ENCODE peak calls at places on chromosomes 3 and 15, in four cellular contexts. One of them, this sample, is unnamed.

GRCh38 chr3:32841341-32841740 is 23.5 kb downstream of the TRIM71 start:
- DNase-seq in body of pancreas: no peak
- DNase-seq in upper lobe of left lung: no peak
- DNase-seq in A549: no peak
- DNase-seq in this sample: no peak

GRCh38 chr3:39065197-39065596 is 13.4 kb downstream of the WDR48 start:
- DNase-seq in body of pancreas: no peak
- DNase-seq in upper lobe of left lung: no peak
- DNase-seq in A549: peak
- DNase-seq in this sample: no peak

GRCh38 chr15:78065284-78065872 is 12.1 kb downstream of the TBC1D2B start:
- DNase-seq in body of pancreas: no peak
- DNase-seq in upper lobe of left lung: no peak
- DNase-seq in A549: no peak
- DNase-seq in this sample: peak

GRCh38 chr3:122646146-122646988 is 34.3 kb upstream of the PARP14 start:
- DNase-seq in body of pancreas: no peak
- DNase-seq in upper lobe of left lung: no peak
- DNase-seq in A549: no peak
- DNase-seq in this sample: no peak

GRCh38 chr3:18669374-18669773 is 244.2 kb upstream of the SATB1 start:
- DNase-seq in body of pancreas: no peak
- DNase-seq in upper lobe of left lung: no peak
- DNase-seq in A549: no peak
- DNase-seq in this sample: no peak

GRCh38 chr15:74709011-74709410 is 13.2 kb upstream of the EDC3 start:
- DNase-seq in body of pancreas: no peak
- DNase-seq in upper lobe of left lung: no peak
- DNase-seq in A549: no peak
- DNase-seq in this sample: no peak

GRCh38 chr15:64009798-64010241 is 36.5 kb downstream of the DAPK2 start:
- DNase-seq in body of pancreas: no peak
- DNase-seq in upper lobe of left lung: no peak
- DNase-seq in A549: no peak
- DNase-seq in this sample: no peak

GRCh38 chr15:60417112-60417511 is 19.3 kb upstream of the ANXA2 start:
- DNase-seq in body of pancreas: no peak
- DNase-seq in upper lobe of left lung: no peak
- DNase-seq in A549: no peak
- DNase-seq in this sample: no peak

GRCh38 chr15:49083471-49084284 is 37.4 kb upstream of the SECISBP2L start:
- DNase-seq in body of pancreas: no peak
- DNase-seq in upper lobe of left lung: no peak
- DNase-seq in A549: no peak
- DNase-seq in this sample: no peak

GRCh38 chr15:59797756-59798604 is 108.9 kb upstream of the BNIP2 start:
- DNase-seq in body of pancreas: no peak
- DNase-seq in upper lobe of left lung: no peak
- DNase-seq in A549: no peak
- DNase-seq in this sample: no peak

GRCh38 chr3:12179441-12179840 is 20.7 kb upstream of the TIMP4 start:
- DNase-seq in body of pancreas: no peak
- DNase-seq in upper lobe of left lung: no peak
- DNase-seq in A549: no peak
- DNase-seq in this sample: no peak

GRCh38 chr3:64728994-64729393 is 41.2 kb upstream of the ADAMTS9 start:
- DNase-seq in body of pancreas: no peak
- DNase-seq in upper lobe of left lung: no peak
- DNase-seq in A549: no peak
- DNase-seq in this sample: no peak

GRCh38 chr3:197926418-197926817 is 23.6 kb upstream of the RPL35A start:
- DNase-seq in body of pancreas: no peak
- DNase-seq in upper lobe of left lung: no peak
- DNase-seq in A549: peak
- DNase-seq in this sample: no peak

GRCh38 chr15:53401503-53401902 is 358.0 kb downstream of the WDR72 start:
- DNase-seq in body of pancreas: no peak
- DNase-seq in upper lobe of left lung: no peak
- DNase-seq in A549: no peak
- DNase-seq in this sample: no peak

GRCh38 chr3:23203651-23204111 is 554 bp downstream of the UBE2E2 start:
- DNase-seq in body of pancreas: peak
- DNase-seq in upper lobe of left lung: peak
- DNase-seq in A549: no peak
- DNase-seq in this sample: peak
- TF ChIP-seq POLR2A in body of pancreas: no peak
- TF ChIP-seq POLR2A in upper lobe of left lung: no peak
- TF ChIP-seq POLR2A in A549: no peak
- TF ChIP-seq POLR2A in this sample: no peak

GRCh38 chr3:120448707-120449650 is 1.8 kb downstream of the FSTL1 start:
- DNase-seq in body of pancreas: no peak
- DNase-seq in upper lobe of left lung: no peak
- DNase-seq in A549: peak
- DNase-seq in this sample: peak
- H3K4me3 ChIP-seq in body of pancreas: no peak
- H3K4me3 ChIP-seq in upper lobe of left lung: peak
- H3K4me3 ChIP-seq in A549: peak
- H3K4me3 ChIP-seq in this sample: peak

DNA sequence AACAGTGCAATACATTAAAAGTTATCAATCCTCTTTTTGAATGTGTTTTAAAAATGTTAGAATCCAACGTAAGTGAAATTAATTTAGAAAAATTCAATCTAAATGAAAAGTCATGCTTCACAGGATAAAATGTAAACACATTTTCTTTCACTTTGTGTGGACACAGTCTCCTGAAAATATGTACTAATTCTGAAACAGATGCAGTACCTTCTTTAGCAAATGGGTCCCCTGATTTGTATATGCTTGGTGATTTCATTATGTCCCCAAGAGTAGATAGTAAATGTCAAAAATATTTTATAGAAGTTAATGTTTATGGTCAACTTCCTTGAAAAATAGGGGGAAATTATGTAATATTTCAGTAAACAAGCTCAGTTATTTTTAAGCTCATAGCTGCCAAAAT is 28.9 kb downstream of the FOXP1 start:
- DNase-seq in body of pancreas: no peak
- DNase-seq in upper lobe of left lung: no peak
- DNase-seq in A549: no peak
- DNase-seq in this sample: no peak
- H3K27ac ChIP-seq in body of pancreas: no peak
- H3K27ac ChIP-seq in upper lobe of left lung: no peak
- H3K27ac ChIP-seq in A549: no peak
- H3K27ac ChIP-seq in this sample: no peak

DNA sequence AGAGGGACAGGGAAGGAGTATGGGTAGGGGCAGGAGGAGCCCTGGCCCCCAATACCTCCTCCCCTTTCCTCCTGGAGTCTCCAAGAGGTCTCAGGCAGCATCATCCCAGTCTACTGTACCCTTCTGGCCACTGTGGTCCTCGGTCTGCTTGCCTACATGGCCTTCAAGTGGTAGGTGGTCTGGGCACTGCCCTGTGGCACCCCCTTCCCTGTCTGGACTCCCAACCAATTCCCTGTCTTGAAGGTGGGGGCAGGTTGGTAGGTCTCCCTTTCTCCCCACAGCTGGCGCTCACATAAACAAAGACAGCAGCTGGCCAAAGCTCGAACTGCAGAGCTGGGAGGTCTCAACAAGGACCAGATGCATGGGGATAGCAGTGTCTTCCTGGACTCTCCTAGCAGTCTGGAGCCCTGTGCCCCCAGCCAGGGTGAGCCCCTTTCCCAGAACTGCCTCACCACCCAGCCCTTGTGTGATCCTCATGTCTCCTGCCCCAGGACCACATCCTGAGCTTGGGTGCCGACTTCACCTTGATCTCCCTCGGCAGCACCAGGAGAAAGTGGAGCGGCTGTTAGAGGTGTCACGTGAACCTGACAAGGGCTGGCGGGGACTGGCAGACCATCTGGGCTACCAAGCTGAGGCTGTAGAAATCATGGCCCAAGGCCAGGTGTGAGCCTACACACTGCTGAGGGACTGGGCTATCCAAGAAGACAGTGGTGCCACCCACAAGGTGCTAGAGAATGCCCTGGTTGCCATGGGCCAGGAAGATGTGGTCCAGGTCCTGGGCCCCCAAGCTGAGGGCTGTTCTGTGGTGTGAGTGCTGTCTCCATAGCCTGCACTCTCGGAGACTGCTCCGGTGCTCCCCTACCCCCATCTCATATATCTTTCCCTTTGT is 33.1 kb downstream of the NBEAL2 start:
- DNase-seq in body of pancreas: no peak
- DNase-seq in upper lobe of left lung: no peak
- DNase-seq in A549: no peak
- DNase-seq in this sample: no peak
- TF ChIP-seq POLR2A in body of pancreas: no peak
- TF ChIP-seq POLR2A in upper lobe of left lung: no peak
- TF ChIP-seq POLR2A in A549: no peak
- TF ChIP-seq POLR2A in this sample: no peak

GRCh38 chr3:128993461-128994172 is at the start of gene CFAP92:
- DNase-seq in body of pancreas: peak
- DNase-seq in upper lobe of left lung: peak
- DNase-seq in A549: peak
- DNase-seq in this sample: peak
- H3K4me3 ChIP-seq in body of pancreas: no peak
- H3K4me3 ChIP-seq in upper lobe of left lung: peak
- H3K4me3 ChIP-seq in A549: peak
- H3K4me3 ChIP-seq in this sample: peak

GRCh38 chr3:147407495-147408179 is 1.3 kb upstream of the ZIC4 start:
- DNase-seq in body of pancreas: no peak
- DNase-seq in upper lobe of left lung: no peak
- DNase-seq in A549: no peak
- DNase-seq in this sample: no peak

GRCh38 chr3:147405552-147406254 is 640 bp downstream of the ZIC4 start:
- DNase-seq in body of pancreas: no peak
- DNase-seq in upper lobe of left lung: no peak
- DNase-seq in A549: no peak
- DNase-seq in this sample: no peak

GRCh38 chr3:147406255-147407023 is at the start of gene ZIC4:
- DNase-seq in body of pancreas: no peak
- DNase-seq in upper lobe of left lung: no peak
- DNase-seq in A549: no peak
- DNase-seq in this sample: no peak

GRCh38 chr3:147408180-147409105 is 722 bp upstream of the ZIC1 start:
- DNase-seq in body of pancreas: no peak
- DNase-seq in upper lobe of left lung: no peak
- DNase-seq in A549: no peak
- DNase-seq in this sample: no peak

DNA sequence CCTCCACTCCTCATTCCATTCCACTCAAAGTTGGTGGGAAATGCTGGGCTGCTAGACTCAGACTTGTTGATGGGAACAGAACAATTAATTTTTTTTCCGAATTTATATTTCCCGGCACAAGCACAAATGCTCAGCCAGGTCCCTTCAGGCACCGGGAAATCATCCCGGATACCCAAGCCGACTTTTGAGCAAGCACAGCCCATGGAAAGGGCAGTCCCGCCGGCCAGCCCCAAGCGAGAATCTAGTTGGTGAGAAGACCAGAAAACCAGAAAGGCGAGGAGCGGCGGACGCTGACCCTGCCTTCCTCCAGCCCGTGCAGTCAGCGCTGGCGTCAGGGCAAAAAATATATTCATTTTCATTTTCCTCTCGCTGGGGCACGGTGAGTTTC is 758 bp upstream of the ZIC4 start:
- DNase-seq in body of pancreas: no peak
- DNase-seq in upper lobe of left lung: no peak
- DNase-seq in A549: no peak
- DNase-seq in this sample: no peak
- H3K27ac ChIP-seq in body of pancreas: no peak
- H3K27ac ChIP-seq in upper lobe of left lung: no peak
- H3K27ac ChIP-seq in A549: no peak
- H3K27ac ChIP-seq in this sample: no peak

This sample was measured in suprapubic skin.